ENCODE peak calls at places on chromosomes 13 and 19, in seven cellular contexts. One of them, this sample, is unnamed. For H3K4me1, the result is how much of the 10 kb centered on the place peaks cover.

GRCh38 chr13:79725841-79726240 is 244.9 kb downstream of the NDFIP2 start:
- DNase-seq in thoracic aorta: no peak
- DNase-seq in pancreas: no peak
- DNase-seq in psoas muscle: no peak
- DNase-seq in A549: no peak
- DNase-seq in IMR-90: no peak
- DNase-seq in heart left ventricle: no peak
- DNase-seq in this sample: no peak

GRCh38 chr19:42312370-42312769 is 739 bp upstream of the TMEM145 start:
- DNase-seq in A549: no peak
- DNase-seq in IMR-90: no peak
- DNase-seq in thoracic aorta: no peak
- DNase-seq in heart left ventricle: no peak
- DNase-seq in psoas muscle: no peak
- DNase-seq in pancreas: no peak
- DNase-seq in this sample: no peak

GRCh38 chr13:82115391-82115790 is 1766.9 kb downstream of the SLITRK1 start:
- DNase-seq in IMR-90: no peak
- DNase-seq in psoas muscle: no peak
- DNase-seq in thoracic aorta: no peak
- DNase-seq in heart left ventricle: no peak
- DNase-seq in A549: no peak
- DNase-seq in pancreas: no peak
- DNase-seq in this sample: no peak

GRCh38 chr13:22427783-22428182 is 753.0 kb upstream of the SGCG start:
- DNase-seq in pancreas: no peak
- DNase-seq in heart left ventricle: no peak
- DNase-seq in psoas muscle: no peak
- DNase-seq in thoracic aorta: no peak
- DNase-seq in IMR-90: no peak
- DNase-seq in A549: no peak
- DNase-seq in this sample: no peak

GRCh38 chr13:80716610-80717081 is 375.7 kb upstream of the SPRY2 start:
- DNase-seq in psoas muscle: no peak
- DNase-seq in IMR-90: no peak
- DNase-seq in pancreas: no peak
- DNase-seq in heart left ventricle: no peak
- DNase-seq in thoracic aorta: no peak
- DNase-seq in A549: no peak
- DNase-seq in this sample: no peak

GRCh38 chr13:30088312-30088855 is 219.0 kb downstream of the KATNAL1 start:
- DNase-seq in heart left ventricle: no peak
- DNase-seq in thoracic aorta: no peak
- DNase-seq in pancreas: no peak
- DNase-seq in IMR-90: peak
- DNase-seq in A549: no peak
- DNase-seq in psoas muscle: no peak
- DNase-seq in this sample: no peak

GRCh38 chr13:96822900-96823299 is 171.4 kb downstream of the OXGR1 start:
- DNase-seq in heart left ventricle: no peak
- DNase-seq in thoracic aorta: no peak
- DNase-seq in pancreas: no peak
- DNase-seq in psoas muscle: no peak
- DNase-seq in A549: peak
- DNase-seq in IMR-90: no peak
- DNase-seq in this sample: no peak

GRCh38 chr13:33908111-33908510 is 90.2 kb downstream of the RFC3 start:
- DNase-seq in pancreas: no peak
- DNase-seq in IMR-90: no peak
- DNase-seq in A549: no peak
- DNase-seq in psoas muscle: no peak
- DNase-seq in thoracic aorta: no peak
- DNase-seq in heart left ventricle: no peak
- DNase-seq in this sample: no peak

GRCh38 chr13:29156136-29156535 is 336.0 kb downstream of the MTUS2 start:
- DNase-seq in psoas muscle: no peak
- DNase-seq in pancreas: no peak
- DNase-seq in heart left ventricle: no peak
- DNase-seq in A549: no peak
- DNase-seq in IMR-90: no peak
- DNase-seq in thoracic aorta: no peak
- DNase-seq in this sample: no peak

GRCh38 chr19:10214784-10215183 is 16.3 kb downstream of the S1PR2 start:
- DNase-seq in thoracic aorta: no peak
- DNase-seq in psoas muscle: no peak
- DNase-seq in A549: no peak
- DNase-seq in pancreas: no peak
- DNase-seq in IMR-90: peak
- DNase-seq in heart left ventricle: no peak
- DNase-seq in this sample: no peak

GRCh38 chr13:51684076-51684475 is 99.8 kb downstream of the WDFY2 start:
- DNase-seq in IMR-90: peak
- DNase-seq in psoas muscle: no peak
- DNase-seq in thoracic aorta: no peak
- DNase-seq in heart left ventricle: no peak
- DNase-seq in A549: no peak
- DNase-seq in pancreas: no peak
- DNase-seq in this sample: no peak

GRCh38 chr13:113941571-113942191 is 32.2 kb downstream of the C13orf46 start:
- DNase-seq in A549: no peak
- DNase-seq in psoas muscle: no peak
- DNase-seq in heart left ventricle: peak
- DNase-seq in thoracic aorta: peak
- DNase-seq in IMR-90: no peak
- DNase-seq in pancreas: no peak
- DNase-seq in this sample: no peak

GRCh38 chr19:28039677-28040381 is 1173.1 kb downstream of the UQCRFS1 start:
- DNase-seq in psoas muscle: no peak
- DNase-seq in pancreas: peak
- DNase-seq in A549: no peak
- DNase-seq in heart left ventricle: no peak
- DNase-seq in thoracic aorta: no peak
- DNase-seq in IMR-90: no peak
- DNase-seq in this sample: no peak

GRCh38 chr13:50419466-50419865 is 404.2 kb downstream of the KCNRG start:
- DNase-seq in heart left ventricle: no peak
- DNase-seq in A549: no peak
- DNase-seq in psoas muscle: no peak
- DNase-seq in thoracic aorta: no peak
- DNase-seq in pancreas: no peak
- DNase-seq in IMR-90: peak
- DNase-seq in this sample: no peak

GRCh38 chr19:49792829-49793560 is 20.1 kb downstream of the FUZ start:
- DNase-seq in A549: no peak
- DNase-seq in IMR-90: no peak
- DNase-seq in heart left ventricle: no peak
- DNase-seq in pancreas: no peak
- DNase-seq in psoas muscle: no peak
- DNase-seq in thoracic aorta: no peak
- DNase-seq in this sample: no peak

DNA sequence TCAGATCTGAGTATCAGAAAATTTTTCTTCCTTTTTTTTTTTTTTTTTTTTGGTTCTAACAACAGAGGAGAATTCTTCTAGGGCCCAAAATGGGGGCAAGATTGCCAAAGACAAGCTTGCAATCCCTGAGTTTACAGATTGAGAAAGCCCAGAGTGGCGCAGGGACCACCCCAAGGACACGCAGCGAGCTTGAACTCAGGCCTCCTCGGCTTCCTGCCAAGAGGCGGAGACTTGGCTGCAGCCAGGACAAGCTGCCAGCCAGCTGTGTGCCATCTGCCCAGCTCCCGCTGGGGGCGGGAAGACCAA is 508 bp upstream of the MRPL34 start:
- DNase-seq in heart left ventricle: no peak
- DNase-seq in pancreas: no peak
- DNase-seq in IMR-90: no peak
- DNase-seq in A549: no peak
- DNase-seq in psoas muscle: no peak
- DNase-seq in thoracic aorta: no peak
- DNase-seq in this sample: peak
- H3K4me1 ChIP-seq in heart left ventricle: under half
- H3K4me1 ChIP-seq in pancreas: under half
- H3K4me1 ChIP-seq in IMR-90: under half
- H3K4me1 ChIP-seq in A549: under half
- H3K4me1 ChIP-seq in psoas muscle: under half
- H3K4me1 ChIP-seq in thoracic aorta: under half
- H3K4me1 ChIP-seq in this sample: under half

DNA sequence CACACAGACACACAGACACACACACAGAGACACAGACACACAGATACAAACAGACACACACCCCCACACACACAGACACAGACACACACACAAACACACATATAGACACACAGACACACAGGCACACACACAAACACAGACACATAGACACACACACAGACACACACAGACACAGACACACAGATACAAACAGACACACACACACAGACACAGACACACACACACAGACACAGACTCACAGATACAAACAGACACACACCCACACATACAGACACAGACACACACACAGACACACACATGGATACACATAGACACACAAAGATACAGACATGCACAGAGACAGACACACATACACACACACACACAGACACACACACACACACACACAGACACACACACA is 174.5 kb downstream of the URI1 start:
- DNase-seq in thoracic aorta: no peak
- DNase-seq in heart left ventricle: no peak
- DNase-seq in pancreas: no peak
- DNase-seq in psoas muscle: no peak
- DNase-seq in IMR-90: no peak
- DNase-seq in A549: no peak
- DNase-seq in this sample: no peak
- TF ChIP-seq CTCF in thoracic aorta: no peak
- TF ChIP-seq CTCF in heart left ventricle: no peak
- TF ChIP-seq CTCF in pancreas: no peak
- TF ChIP-seq CTCF in psoas muscle: no peak
- TF ChIP-seq CTCF in IMR-90: no peak
- TF ChIP-seq CTCF in A549: no peak
- TF ChIP-seq CTCF in this sample: no peak

GRCh38 chr19:35272122-35272715 is 3.5 kb downstream of the USF2 start:
- DNase-seq in pancreas: no peak
- DNase-seq in heart left ventricle: no peak
- DNase-seq in IMR-90: no peak
- DNase-seq in thoracic aorta: no peak
- DNase-seq in psoas muscle: no peak
- DNase-seq in A549: no peak
- DNase-seq in this sample: no peak
- H3K4me1 ChIP-seq in pancreas: under half
- H3K4me1 ChIP-seq in heart left ventricle: under half
- H3K4me1 ChIP-seq in IMR-90: under half
- H3K4me1 ChIP-seq in thoracic aorta: under half
- H3K4me1 ChIP-seq in psoas muscle: under half
- H3K4me1 ChIP-seq in A549: under half
- H3K4me1 ChIP-seq in this sample: under half

DNA sequence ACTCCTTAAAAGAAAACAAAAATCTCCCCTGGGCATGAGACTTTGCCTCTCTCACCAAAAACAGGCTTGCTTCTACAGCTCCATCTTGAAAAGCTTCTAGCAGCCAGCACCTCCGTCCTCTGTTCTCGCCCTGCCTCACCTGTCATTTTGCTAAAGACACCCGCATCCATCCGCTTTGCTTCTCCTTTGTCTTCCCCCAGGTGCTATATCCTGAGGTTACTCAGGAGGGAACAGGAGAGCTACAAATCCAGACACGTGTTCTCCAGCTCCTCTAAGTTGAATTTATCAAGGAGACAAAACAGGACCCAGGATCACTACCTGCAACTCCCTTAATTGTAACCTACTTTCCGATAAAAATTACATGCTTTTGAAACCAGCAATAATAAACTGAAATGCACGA is 221.3 kb downstream of the DCLK1 start:
- DNase-seq in psoas muscle: no peak
- DNase-seq in A549: no peak
- DNase-seq in pancreas: no peak
- DNase-seq in thoracic aorta: no peak
- DNase-seq in heart left ventricle: no peak
- DNase-seq in IMR-90: no peak
- DNase-seq in this sample: no peak
- TF ChIP-seq CTCF in psoas muscle: no peak
- TF ChIP-seq CTCF in A549: no peak
- TF ChIP-seq CTCF in pancreas: no peak
- TF ChIP-seq CTCF in thoracic aorta: no peak
- TF ChIP-seq CTCF in heart left ventricle: no peak
- TF ChIP-seq CTCF in IMR-90: no peak
- TF ChIP-seq CTCF in this sample: no peak

GRCh38 chr13:28055362-28055761 is 45.0 kb downstream of the FLT3 start:
- DNase-seq in psoas muscle: no peak
- DNase-seq in IMR-90: no peak
- DNase-seq in pancreas: no peak
- DNase-seq in thoracic aorta: no peak
- DNase-seq in heart left ventricle: no peak
- DNase-seq in A549: no peak
- DNase-seq in this sample: no peak

GRCh38 chr13:28056426-28056825 is 44.0 kb downstream of the FLT3 start:
- DNase-seq in thoracic aorta: no peak
- DNase-seq in psoas muscle: no peak
- DNase-seq in heart left ventricle: no peak
- DNase-seq in pancreas: no peak
- DNase-seq in A549: no peak
- DNase-seq in IMR-90: no peak
- DNase-seq in this sample: no peak

GRCh38 chr13:28052945-28053344 is 47.4 kb downstream of the FLT3 start:
- DNase-seq in A549: no peak
- DNase-seq in pancreas: no peak
- DNase-seq in IMR-90: peak
- DNase-seq in psoas muscle: no peak
- DNase-seq in heart left ventricle: no peak
- DNase-seq in thoracic aorta: no peak
- DNase-seq in this sample: no peak

GRCh38 chr13:28059214-28059613 is 41.2 kb downstream of the FLT3 start:
- DNase-seq in A549: peak
- DNase-seq in psoas muscle: no peak
- DNase-seq in thoracic aorta: no peak
- DNase-seq in IMR-90: peak
- DNase-seq in heart left ventricle: no peak
- DNase-seq in pancreas: peak
- DNase-seq in this sample: no peak

DNA sequence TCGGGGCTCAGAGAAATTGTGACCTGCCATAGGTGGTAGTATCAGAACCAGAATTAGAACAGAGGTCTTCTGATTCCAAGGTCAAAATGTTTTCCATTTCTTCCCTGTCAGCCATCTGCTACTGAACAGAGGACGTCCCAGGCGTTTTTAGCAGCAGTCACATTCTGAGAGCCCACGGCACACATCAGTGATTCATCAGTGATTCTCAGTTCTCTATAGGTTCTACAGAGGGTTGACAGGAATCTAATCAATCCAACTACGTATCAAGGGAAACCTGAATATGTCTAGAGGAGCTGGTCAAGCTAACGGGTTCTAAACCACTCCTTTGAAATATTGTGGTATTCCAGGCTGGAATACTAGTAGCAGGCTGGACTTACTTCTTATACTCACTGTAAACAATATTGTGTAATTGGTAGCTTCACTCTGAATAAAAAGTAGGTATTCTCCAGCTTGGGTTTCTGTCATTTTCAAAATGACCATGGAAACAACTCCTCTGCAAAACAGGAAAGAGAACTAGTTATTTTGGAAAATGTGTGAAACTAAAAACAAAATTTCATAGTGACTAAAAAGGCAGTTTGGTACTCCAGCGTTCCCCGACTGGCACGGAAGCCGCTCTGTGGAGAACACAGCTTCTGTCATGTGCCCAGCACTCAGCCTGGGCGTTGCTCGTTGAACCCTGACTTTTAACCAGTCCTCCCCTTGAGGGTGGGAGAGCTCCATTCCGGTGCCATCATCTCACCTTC is 43.2 kb downstream of the FLT3 start:
- DNase-seq in IMR-90: no peak
- DNase-seq in heart left ventricle: no peak
- DNase-seq in A549: no peak
- DNase-seq in psoas muscle: no peak
- DNase-seq in pancreas: no peak
- DNase-seq in thoracic aorta: no peak
- DNase-seq in this sample: no peak
- H3K4me1 ChIP-seq in IMR-90: under half
- H3K4me1 ChIP-seq in heart left ventricle: under half
- H3K4me1 ChIP-seq in A549: under half
- H3K4me1 ChIP-seq in psoas muscle: under half
- H3K4me1 ChIP-seq in pancreas: under half
- H3K4me1 ChIP-seq in thoracic aorta: under half
- H3K4me1 ChIP-seq in this sample: under half

This sample was measured in lower lobe of right lung.